ENCODE peak calls at places on chromosomes 7 and 10, in ten cellular contexts. I, E, X, R, F, K, J, N, V and P are unnamed samples.

GRCh38 chr7:34096135-34096775 is 190.9 kb downstream of the BMPER start:
- DNase-seq in I (peak; percentile 82), E (no peak), X (peak; percentile 23), R (peak; percentile 92), F (peak; percentile 64), K (no peak), J (no peak), N (peak; percentile 42), V (peak; percentile 68), P (peak; percentile 42)

GRCh38 chr10:21401196-21401595 is 124.3 kb downstream of the SKIDA1 start:
- DNase-seq in I (no peak), E (no peak), X (no peak), R (peak; percentile 14), F (no peak), K (no peak), J (no peak), N (no peak), V (no peak), P (no peak)

GRCh38 chr7:38773430-38773829 is 135.6 kb downstream of the VPS41 start:
- DNase-seq in I (no peak), E (no peak), X (no peak), R (no peak), F (no peak), K (no peak), J (no peak), N (no peak), V (no peak), P (no peak)

GRCh38 chr10:122567056-122567660 is 6.6 kb downstream of the DMBT1 start:
- DNase-seq in I (no peak), E (peak; percentile 39), X (no peak), R (no peak), F (no peak), K (peak; percentile 61), J (no peak), N (no peak), V (no peak), P (no peak)

GRCh38 chr10:100265821-100266485 is 1.5 kb downstream of the CWF19L1 start:
- DNase-seq in I (no peak), E (no peak), X (no peak), R (no peak), F (no peak), K (no peak), J (no peak), N (no peak), V (no peak), P (no peak)

GRCh38 chr10:44046605-44047004 is 338.3 kb downstream of the CXCL12 start:
- DNase-seq in I (no peak), E (no peak), X (no peak), R (peak; percentile 62), F (no peak), K (no peak), J (no peak), N (no peak), V (no peak), P (no peak)

GRCh38 chr7:5387711-5388245 is 35.9 kb downstream of the TNRC18 start:
- DNase-seq in I (no peak), E (no peak), X (no peak), R (no peak), F (no peak), K (peak; percentile 55), J (no peak), N (no peak), V (no peak), P (no peak)

GRCh38 chr10:59177031-59177861 is 803 bp downstream of the PHYHIPL start:
- DNase-seq in I (peak; percentile 71), E (peak; percentile 74), X (no peak), R (peak; percentile 88), F (no peak), K (peak; percentile 75), J (no peak), N (no peak), V (peak; percentile 21), P (peak; percentile 46)

GRCh38 chr7:22630069-22630468 is 96.9 kb upstream of the IL6 start:
- DNase-seq in I (no peak), E (no peak), X (no peak), R (no peak), F (no peak), K (no peak), J (no peak), N (no peak), V (no peak), P (no peak)

GRCh38 chr7:79236352-79237028 is 217.0 kb downstream of the MAGI2 start:
- DNase-seq in I (no peak), E (no peak), X (no peak), R (no peak), F (no peak), K (no peak), J (no peak), N (no peak), V (no peak), P (no peak)

GRCh38 chr7:104943502-104944343 is 70.3 kb upstream of the KMT2E start:
- DNase-seq in I (peak; percentile 79), E (peak; percentile 48), X (peak; percentile 88), R (peak; percentile 90), F (no peak), K (no peak), J (peak; percentile 83), N (peak; percentile 91), V (peak; percentile 39), P (no peak)

GRCh38 chr7:80611779-80612178 is 26.7 kb upstream of the CD36 start:
- DNase-seq in I (peak; percentile 34), E (no peak), X (peak; percentile 69), R (peak; percentile 76), F (no peak), K (no peak), J (no peak), N (no peak), V (peak; percentile 40), P (no peak)

GRCh38 chr7:44772867-44773266 is 23.6 kb upstream of the PPIA start:
- DNase-seq in I (no peak), E (no peak), X (no peak), R (no peak), F (no peak), K (peak; percentile 59), J (no peak), N (no peak), V (no peak), P (no peak)

GRCh38 chr10:85377009-85377408 is 989.6 kb downstream of the GRID1 start:
- DNase-seq in I (no peak), E (no peak), X (no peak), R (no peak), F (no peak), K (no peak), J (no peak), N (no peak), V (no peak), P (no peak)

GRCh38 chr7:139673762-139674161 is 104.0 kb downstream of the HIPK2 start:
- DNase-seq in I (no peak), E (no peak), X (no peak), R (no peak), F (no peak), K (no peak), J (no peak), N (no peak), V (no peak), P (no peak)
- H3K27ac ChIP-seq in I (peak overlapping the region; percentile 82), E (peak overlapping the region; percentile 73), X (no peak overlapping the region), R (no peak overlapping the region), F (no peak overlapping the region), K (no peak overlapping the region), J (peak overlapping the region; percentile 85), N (no peak overlapping the region), V (no peak overlapping the region), P (peak overlapping the region; percentile 96)

GRCh38 chr10:84336406-84336805 is 8.0 kb downstream of the CCSER2 start:
- DNase-seq in I (no peak), E (no peak), X (no peak), R (no peak), F (no peak), K (peak; percentile 31), J (no peak), N (no peak), V (no peak), P (no peak)

GRCh38 chr10:84335516-84335915 is 7.1 kb downstream of the CCSER2 start:
- DNase-seq in I (no peak), E (no peak), X (no peak), R (no peak), F (no peak), K (no peak), J (no peak), N (no peak), V (no peak), P (no peak)

GRCh38 chr10:84331091-84331490 is 2.7 kb downstream of the CCSER2 start:
- DNase-seq in I (no peak), E (no peak), X (no peak), R (no peak), F (no peak), K (no peak), J (no peak), N (no peak), V (no peak), P (no peak)

GRCh38 chr10:84334806-84335205 is 6.4 kb downstream of the CCSER2 start:
- DNase-seq in I (no peak), E (no peak), X (no peak), R (no peak), F (no peak), K (peak; percentile 20), J (no peak), N (no peak), V (no peak), P (no peak)

DNA sequence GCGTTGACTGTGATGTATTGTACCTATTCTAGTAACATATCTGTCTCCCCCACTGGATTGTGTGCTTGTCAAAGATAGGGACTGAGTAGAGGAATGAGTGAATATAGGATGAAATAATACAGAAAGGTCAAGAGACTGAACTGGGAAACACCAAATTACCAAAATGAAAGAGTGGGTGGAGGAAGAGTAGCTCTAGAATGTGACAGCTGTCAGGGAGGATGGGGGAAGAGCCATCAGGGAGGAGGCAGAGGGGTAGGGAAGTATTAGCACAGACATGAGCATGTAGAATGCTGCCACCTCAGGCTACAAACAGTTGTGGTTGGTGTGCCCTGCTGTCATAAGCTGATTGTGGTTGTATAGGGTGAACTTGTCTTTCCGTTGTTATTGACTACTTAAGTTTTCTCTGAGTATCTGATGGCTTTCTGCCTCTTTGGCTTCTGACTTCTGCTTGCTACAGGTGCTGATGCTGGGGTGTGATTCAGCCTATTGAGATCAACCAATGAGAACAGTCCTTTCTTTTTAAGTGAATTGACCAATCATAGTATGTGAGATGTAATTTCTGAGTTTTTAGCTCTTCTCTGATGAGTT is 5.6 kb downstream of the CCSER2 start:
- DNase-seq in I (no peak), E (no peak), X (no peak), R (peak; percentile 27), F (no peak), K (peak; percentile 53), J (no peak), N (no peak), V (no peak), P (no peak)
- TF ChIP-seq CTCF in I (no peak), E (no peak), X (no peak), R (no peak), F (no peak), K (no peak), J (no peak), N (no peak), V (no peak), P (no peak)

GRCh38 chr10:116421815-116422214 is 5.8 kb upstream of the PNLIPRP3 start:
- DNase-seq in I (no peak), E (no peak), X (no peak), R (no peak), F (no peak), K (no peak), J (no peak), N (no peak), V (no peak), P (no peak)
- H3K27ac ChIP-seq in I (no peak overlapping the region), E (no peak overlapping the region), X (no peak overlapping the region), R (no peak overlapping the region), F (no peak overlapping the region), K (no peak overlapping the region), J (no peak overlapping the region), N (no peak overlapping the region), V (no peak overlapping the region), P (no peak overlapping the region)

GRCh38 chr7:134070673-134071072 is 56.5 kb upstream of the LRGUK start:
- DNase-seq in I (no peak), E (no peak), X (no peak), R (no peak), F (no peak), K (no peak), J (no peak), N (no peak), V (no peak), P (no peak)
- TF ChIP-seq CTCF in I (no peak), E (no peak), X (no peak), R (no peak), F (no peak), K (no peak), J (no peak), N (no peak), V (no peak), P (no peak)